ENCODE peak calls at places on chromosomes 11 and 22, in eight cellular contexts. G is fibroblast of the aortic adventitia, N is kidney, V is transverse colon, I is GM13977, Q is tibial artery, P is RWPE1, A is thoracic aorta. S is an unnamed sample.

GRCh38 chr11:75814686-75815344 is at the start of gene UVRAG:
- DNase-seq in G (peak), N (peak), V (peak), I (peak), Q (peak), P (peak), A (peak), S (peak)

GRCh38 chr22:47063071-47063509 is 300.6 kb downstream of the TBC1D22A start:
- DNase-seq in G (no peak), N (no peak), V (peak), I (no peak), Q (peak), P (no peak), A (no peak), S (no peak)

GRCh38 chr22:22706253-22706940 is 62.0 kb downstream of the GGTLC2 start:
- DNase-seq in G (no peak), N (no peak), V (no peak), I (no peak), Q (no peak), P (no peak), A (no peak), S (no peak)

GRCh38 chr22:20298803-20299735 is 20.8 kb downstream of the DGCR6L start:
- DNase-seq in G (peak), N (peak), V (peak), I (peak), Q (peak), P (peak), A (peak), S (peak)

GRCh38 chr22:29073618-29074275 is 912 bp downstream of the KREMEN1 start:
- DNase-seq in G (peak), N (peak), V (peak), I (no peak), Q (no peak), P (peak), A (no peak), S (no peak)

GRCh38 chr22:49371325-49372110 is 456.2 kb downstream of the BRD1 start:
- DNase-seq in G (no peak), N (peak), V (no peak), I (no peak), Q (peak), P (no peak), A (no peak), S (no peak)

GRCh38 chr11:46918778-46919513 is 596 bp upstream of the LRP4 start:
- DNase-seq in G (no peak), N (no peak), V (peak), I (no peak), Q (no peak), P (no peak), A (no peak), S (no peak)

GRCh38 chr11:76835928-76836612 is 24.6 kb upstream of the ACER3 start:
- DNase-seq in G (peak), N (no peak), V (peak), I (no peak), Q (no peak), P (peak), A (no peak), S (peak)

GRCh38 chr22:19994851-19995610 is 21.6 kb downstream of the ARVCF start:
- DNase-seq in G (no peak), N (peak), V (no peak), I (no peak), Q (no peak), P (no peak), A (no peak), S (no peak)

GRCh38 chr11:23192256-23192655 is 332.0 kb upstream of the CCDC179 start:
- DNase-seq in G (peak), N (no peak), V (no peak), I (no peak), Q (no peak), P (no peak), A (no peak), S (peak)

GRCh38 chr11:28938091-28938490 is 829.9 kb downstream of the METTL15 start:
- DNase-seq in G (no peak), N (no peak), V (no peak), I (no peak), Q (no peak), P (no peak), A (no peak), S (no peak)

GRCh38 chr11:116073854-116074837 is 569.9 kb upstream of the CADM1 start:
- DNase-seq in G (no peak), N (no peak), V (no peak), I (peak), Q (no peak), P (no peak), A (no peak), S (no peak)

GRCh38 chr11:5809122-5809519 is 397 bp downstream of the OR52N2 start:
- DNase-seq in G (no peak), N (no peak), V (no peak), I (no peak), Q (no peak), P (no peak), A (no peak), S (peak)

GRCh38 chr11:111542606-111543275 is 2.2 kb downstream of the LAYN start:
- DNase-seq in G (no peak), N (no peak), V (no peak), I (no peak), Q (no peak), P (no peak), A (no peak), S (no peak)

GRCh38 chr11:35235944-35236666 is 97.1 kb downstream of the CD44 start:
- DNase-seq in G (peak), N (no peak), V (peak), I (no peak), Q (no peak), P (peak), A (no peak), S (peak)

GRCh38 chr11:70073188-70073817 is 4.8 kb upstream of the ANO1 start:
- DNase-seq in G (no peak), N (no peak), V (no peak), I (no peak), Q (no peak), P (no peak), A (no peak), S (no peak)

GRCh38 chr11:81966340-81966739 is 767.3 kb downstream of the FAM181B start:
- DNase-seq in G (peak), N (no peak), V (no peak), I (no peak), Q (no peak), P (no peak), A (no peak), S (no peak)

GRCh38 chr11:40129276-40129675 is 1330.2 kb downstream of the LRRC4C start:
- DNase-seq in G (no peak), N (no peak), V (no peak), I (peak), Q (no peak), P (peak), A (no peak), S (peak)

GRCh38 chr22:27680636-27681035 is 120.9 kb downstream of the MN1 start:
- DNase-seq in G (no peak), N (no peak), V (no peak), I (no peak), Q (no peak), P (no peak), A (no peak), S (no peak)

GRCh38 chr11:103609117-103610066 is 427.0 kb upstream of the DDI1 start:
- DNase-seq in G (peak), N (no peak), V (no peak), I (no peak), Q (no peak), P (peak), A (no peak), S (peak)

GRCh38 chr11:64620286-64620962 is 29.4 kb downstream of the SLC22A12 start:
- DNase-seq in G (peak), N (no peak), V (peak), I (no peak), Q (no peak), P (no peak), A (no peak), S (no peak)

GRCh38 chr11:67468056-67468455 is 995 bp downstream of the TMEM134 start:
- DNase-seq in G (peak), N (peak), V (peak), I (no peak), Q (peak), P (peak), A (no peak), S (peak)

GRCh38 chr11:48123249-48123875 is 93.2 kb upstream of the OR4B1 start:
- DNase-seq in G (no peak), N (no peak), V (no peak), I (no peak), Q (no peak), P (no peak), A (no peak), S (no peak)

GRCh38 chr11:102488208-102488607 is 35.6 kb upstream of the TMEM123 start:
- DNase-seq in G (no peak), N (no peak), V (no peak), I (peak), Q (no peak), P (no peak), A (no peak), S (no peak)

GRCh38 chr11:109808569-109808968 is 284.6 kb upstream of the ZC3H12C start:
- DNase-seq in G (peak), N (no peak), V (no peak), I (no peak), Q (no peak), P (no peak), A (no peak), S (peak)

GRCh38 chr22:44337658-44338004 is 24.9 kb upstream of the SHISAL1 start:
- DNase-seq in G (peak), N (no peak), V (peak), I (no peak), Q (no peak), P (peak), A (peak), S (peak)

GRCh38 chr22:19679476-19680099 is 34.7 kb upstream of the SEPTIN5 start:
- DNase-seq in G (peak), N (peak), V (peak), I (no peak), Q (no peak), P (no peak), A (no peak), S (peak)

GRCh38 chr11:86608251-86608799 is 64.1 kb downstream of the ME3 start:
- DNase-seq in G (peak), N (peak), V (peak), I (peak), Q (peak), P (peak), A (no peak), S (peak)

GRCh38 chr22:19902245-19902699 is 39.3 kb upstream of the COMT start:
- DNase-seq in G (no peak), N (peak), V (no peak), I (no peak), Q (no peak), P (no peak), A (no peak), S (no peak)

GRCh38 chr11:110092577-110093406 is at the start of gene ZC3H12C:
- DNase-seq in G (peak), N (peak), V (peak), I (peak), Q (peak), P (peak), A (peak), S (peak)

GRCh38 chr11:82902086-82902485 is 550 bp downstream of the DDIAS start:
- DNase-seq in G (no peak), N (no peak), V (no peak), I (no peak), Q (no peak), P (peak), A (no peak), S (no peak)

GRCh38 chr11:72812604-72812967 is 1.6 kb upstream of the ATG16L2 start:
- DNase-seq in G (no peak), N (no peak), V (no peak), I (no peak), Q (no peak), P (peak), A (no peak), S (peak)

GRCh38 chr11:126423743-126424142 is 68.3 kb downstream of the ST3GAL4 start:
- DNase-seq in G (no peak), N (no peak), V (no peak), I (no peak), Q (no peak), P (no peak), A (no peak), S (no peak)

GRCh38 chr11:73916435-73916834 is 34.4 kb upstream of the DNAJB13 start:
- DNase-seq in G (peak), N (no peak), V (no peak), I (no peak), Q (no peak), P (peak), A (no peak), S (peak)

GRCh38 chr11:112297248-112297866 is 36.7 kb upstream of the PLET1 start:
- DNase-seq in G (no peak), N (no peak), V (no peak), I (no peak), Q (no peak), P (no peak), A (no peak), S (no peak)

GRCh38 chr11:74989269-74989655 is 529 bp downstream of the NEU3 start:
- DNase-seq in G (peak), N (no peak), V (no peak), I (no peak), Q (no peak), P (no peak), A (no peak), S (no peak)

GRCh38 chr11:101866619-101867491 is 48.0 kb upstream of the CEP126 start:
- DNase-seq in G (peak), N (no peak), V (no peak), I (no peak), Q (no peak), P (peak), A (no peak), S (no peak)

DNA sequence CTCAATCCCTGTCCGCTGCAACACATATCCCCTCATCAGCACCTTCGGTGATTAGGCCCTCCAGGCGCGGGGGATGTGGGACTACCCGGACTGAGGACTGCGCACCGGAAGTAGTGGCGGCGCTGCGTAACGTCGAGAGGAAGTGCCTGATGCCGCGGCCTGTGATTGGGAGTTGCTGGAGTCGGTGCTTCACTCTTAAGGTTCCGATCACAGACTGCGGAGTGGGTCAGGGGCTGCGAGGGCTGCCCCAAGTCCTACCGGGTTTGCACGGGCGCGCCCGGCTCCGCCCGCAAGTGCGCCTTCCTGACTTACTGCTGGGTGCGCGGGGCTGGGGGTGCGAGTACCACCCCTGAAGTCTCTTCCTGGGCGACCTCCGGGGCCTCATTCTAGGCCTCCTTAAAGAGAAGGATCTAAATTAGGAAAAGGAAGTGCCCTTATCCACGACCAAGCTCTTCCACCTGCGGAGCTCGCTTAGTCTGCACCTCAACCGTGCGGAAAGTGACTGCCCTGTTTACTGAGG is at the start of gene ALKBH3:
- DNase-seq in G (peak), N (peak), V (peak), I (peak), Q (peak), P (peak), A (peak), S (peak)
- TF ChIP-seq CTCF in G (peak), N (no peak), V (no peak), I (no peak), Q (no peak), P (no peak), A (no peak), S (no peak)

GRCh38 chr11:119694334-119694733 is 34.7 kb downstream of the NECTIN1 start:
- DNase-seq in G (no peak), N (no peak), V (peak), I (peak), Q (no peak), P (no peak), A (no peak), S (peak)
- TF ChIP-seq CTCF in G (no peak), N (no peak), V (no peak), I (peak), Q (no peak), P (no peak), A (no peak), S (peak)

DNA sequence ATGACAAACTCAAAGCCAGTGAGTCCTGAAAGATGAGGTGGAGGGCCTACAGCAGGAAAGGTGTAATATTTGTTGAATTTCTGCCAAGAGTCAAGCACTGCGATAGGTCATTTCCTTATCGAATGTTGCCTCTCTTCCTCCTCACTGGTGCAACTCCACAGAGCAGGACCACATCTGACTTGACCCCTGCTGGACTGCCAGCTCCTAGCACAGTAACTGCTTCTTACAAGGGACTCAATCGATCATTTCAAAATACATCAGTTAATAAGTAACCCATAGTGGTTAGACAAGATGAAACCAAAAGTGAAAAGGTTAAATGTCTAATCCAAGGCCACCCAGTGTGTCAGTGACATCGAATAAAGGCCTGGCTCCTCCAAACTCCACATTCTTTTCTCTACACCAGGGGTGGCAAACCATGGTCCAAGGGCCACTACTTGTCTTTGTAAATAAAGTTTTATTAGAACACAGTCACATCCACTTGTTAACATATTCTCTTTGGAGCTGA is 98.5 kb upstream of the CSNK2A3 start:
- DNase-seq in G (no peak), N (no peak), V (no peak), I (peak), Q (no peak), P (peak), A (no peak), S (peak)
- TF ChIP-seq CTCF in G (no peak), N (no peak), V (no peak), I (no peak), Q (no peak), P (no peak), A (no peak), S (no peak)

GRCh38 chr22:38069372-38070249 is 12.4 kb downstream of the PICK1 start:
- DNase-seq in G (peak), N (peak), V (peak), I (no peak), Q (peak), P (no peak), A (peak), S (no peak)
- TF ChIP-seq CTCF in G (peak), N (no peak), V (peak), I (peak), Q (peak), P (peak), A (peak), S (peak)

GRCh38 chr11:128483211-128483788 is 104.1 kb downstream of the ETS1 start:
- DNase-seq in G (no peak), N (no peak), V (no peak), I (peak), Q (no peak), P (no peak), A (no peak), S (no peak)

GRCh38 chr11:128482092-128482491 is 105.3 kb downstream of the ETS1 start:
- DNase-seq in G (no peak), N (no peak), V (no peak), I (no peak), Q (no peak), P (no peak), A (no peak), S (no peak)

GRCh38 chr11:128482512-128483191 is 104.7 kb downstream of the ETS1 start:
- DNase-seq in G (peak), N (peak), V (no peak), I (peak), Q (peak), P (no peak), A (no peak), S (peak)

GRCh38 chr11:128481135-128481534 is 106.2 kb downstream of the ETS1 start:
- DNase-seq in G (peak), N (no peak), V (no peak), I (no peak), Q (no peak), P (no peak), A (no peak), S (peak)

DNA sequence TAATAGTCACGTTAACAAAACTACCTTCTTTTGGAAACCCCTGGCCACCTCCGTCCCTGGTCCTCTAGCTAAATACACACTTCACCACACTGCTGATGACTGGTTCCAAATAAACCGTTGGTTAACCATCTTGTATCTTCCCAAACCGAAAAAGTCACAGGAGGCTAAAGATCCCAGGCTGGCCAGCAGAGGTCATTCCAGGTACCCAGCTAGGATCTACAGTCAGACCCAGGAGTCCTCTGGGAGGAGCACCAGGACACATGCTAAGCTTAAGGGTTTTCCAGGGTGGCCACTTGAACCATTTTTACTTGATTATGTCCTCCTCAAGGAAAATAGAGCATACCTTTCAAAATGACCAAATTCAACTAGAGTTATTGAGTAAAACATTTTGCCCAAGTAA is 103.2 kb downstream of the ETS1 start:
- DNase-seq in G (no peak), N (no peak), V (no peak), I (no peak), Q (no peak), P (peak), A (no peak), S (peak)
- TF ChIP-seq CTCF in G (no peak), N (no peak), V (peak), I (no peak), Q (no peak), P (no peak), A (no peak), S (peak)

DNA sequence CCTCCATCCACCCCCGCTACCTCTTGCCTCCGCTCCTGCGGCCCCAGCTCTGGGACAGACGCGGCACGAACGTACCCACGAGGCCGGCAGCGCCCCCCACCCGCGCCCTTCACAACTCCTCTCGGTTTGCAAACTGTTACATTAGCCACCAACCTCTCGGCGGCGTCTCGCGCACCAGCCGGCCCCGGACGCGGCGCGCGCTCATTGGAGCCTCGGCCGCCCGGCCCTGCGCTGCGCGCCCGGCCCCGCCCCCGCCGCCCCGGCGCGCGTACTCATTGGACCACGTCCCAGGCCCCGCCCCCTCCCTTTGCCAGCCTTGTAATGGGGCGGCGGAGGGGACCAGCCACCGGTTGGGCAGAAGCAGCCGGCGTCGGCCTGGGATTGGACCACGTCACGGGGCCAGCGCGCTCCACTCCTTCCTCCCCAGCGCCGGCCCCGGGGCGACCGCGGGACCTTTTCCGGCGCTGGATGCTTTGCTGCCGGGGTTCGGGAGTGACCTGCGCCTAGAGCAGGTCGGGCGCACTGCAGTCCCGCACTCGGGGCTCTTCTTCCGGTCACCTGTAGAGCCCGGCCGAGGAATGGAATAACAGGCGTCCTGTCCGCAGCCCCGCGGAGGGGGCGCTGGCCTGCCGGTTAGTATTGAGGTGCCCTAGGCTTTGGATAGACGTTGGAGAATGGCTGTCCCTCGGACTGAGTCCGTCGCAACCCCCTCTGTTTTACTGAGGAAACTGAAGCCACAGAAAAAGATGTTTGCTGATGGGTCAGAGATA is at the start of gene HYOU1:
- DNase-seq in G (peak), N (peak), V (peak), I (peak), Q (peak), P (peak), A (peak), S (peak)
- TF ChIP-seq CTCF in G (peak), N (peak), V (no peak), I (peak), Q (no peak), P (no peak), A (no peak), S (peak)

GRCh38 chr11:57763568-57763967 is 2.0 kb downstream of the CTNND1 start:
- DNase-seq in G (peak), N (no peak), V (no peak), I (no peak), Q (no peak), P (peak), A (no peak), S (peak)
- TF ChIP-seq CTCF in G (peak), N (peak), V (peak), I (no peak), Q (peak), P (peak), A (no peak), S (no peak)

S was measured in MCF 10A.